ENCODE peak calls at places on chromosomes 6 and 20, in six cellular contexts. One of them, this sample, is unnamed.

GRCh38 chr20:47534405-47534804 is 32.7 kb downstream of the NCOA3 start:
- DNase-seq in prostate gland: no peak
- DNase-seq in HCT116: no peak
- DNase-seq in heart left ventricle: no peak
- DNase-seq in A549: no peak
- DNase-seq in transverse colon: no peak
- DNase-seq in this sample: no peak

GRCh38 chr20:37907677-37908397 is 4.9 kb downstream of the VSTM2L start:
- DNase-seq in transverse colon: no peak
- DNase-seq in HCT116: no peak
- DNase-seq in A549: peak
- DNase-seq in prostate gland: no peak
- DNase-seq in heart left ventricle: no peak
- DNase-seq in this sample: no peak

GRCh38 chr6:196543-196942 is 95.7 kb upstream of the DUSP22 start:
- DNase-seq in A549: no peak
- DNase-seq in prostate gland: no peak
- DNase-seq in HCT116: no peak
- DNase-seq in transverse colon: no peak
- DNase-seq in heart left ventricle: no peak
- DNase-seq in this sample: no peak

GRCh38 chr6:32239462-32239861 is 15.6 kb upstream of the NOTCH4 start:
- DNase-seq in heart left ventricle: no peak
- DNase-seq in A549: no peak
- DNase-seq in transverse colon: no peak
- DNase-seq in prostate gland: no peak
- DNase-seq in HCT116: no peak
- DNase-seq in this sample: no peak

GRCh38 chr6:113903666-113904330 is 46.7 kb downstream of the MARCKS start:
- DNase-seq in A549: no peak
- DNase-seq in prostate gland: peak
- DNase-seq in HCT116: no peak
- DNase-seq in transverse colon: peak
- DNase-seq in heart left ventricle: peak
- DNase-seq in this sample: no peak

GRCh38 chr20:5862703-5863039 is 87.7 kb downstream of the TRMT6 start:
- DNase-seq in HCT116: no peak
- DNase-seq in A549: no peak
- DNase-seq in transverse colon: no peak
- DNase-seq in heart left ventricle: no peak
- DNase-seq in prostate gland: no peak
- DNase-seq in this sample: no peak

GRCh38 chr20:25282796-25283195 is 34.9 kb downstream of the PYGB start:
- DNase-seq in heart left ventricle: peak
- DNase-seq in prostate gland: no peak
- DNase-seq in HCT116: no peak
- DNase-seq in A549: no peak
- DNase-seq in transverse colon: peak
- DNase-seq in this sample: no peak

GRCh38 chr6:124955108-124955851 is 7.0 kb upstream of the RNF217 start:
- DNase-seq in A549: no peak
- DNase-seq in HCT116: no peak
- DNase-seq in transverse colon: no peak
- DNase-seq in prostate gland: no peak
- DNase-seq in heart left ventricle: no peak
- DNase-seq in this sample: no peak

GRCh38 chr6:37695857-37696219 is 1.8 kb downstream of the MDGA1 start:
- DNase-seq in heart left ventricle: no peak
- DNase-seq in prostate gland: no peak
- DNase-seq in HCT116: no peak
- DNase-seq in transverse colon: no peak
- DNase-seq in A549: no peak
- DNase-seq in this sample: no peak

GRCh38 chr6:98636941-98637340 is 197.4 kb upstream of the POU3F2 start:
- DNase-seq in prostate gland: no peak
- DNase-seq in heart left ventricle: no peak
- DNase-seq in HCT116: no peak
- DNase-seq in A549: no peak
- DNase-seq in transverse colon: no peak
- DNase-seq in this sample: no peak

GRCh38 chr20:30610044-30610693 is 647.3 kb upstream of the DEFB115 start:
- DNase-seq in A549: no peak
- DNase-seq in transverse colon: no peak
- DNase-seq in heart left ventricle: no peak
- DNase-seq in prostate gland: no peak
- DNase-seq in HCT116: no peak
- DNase-seq in this sample: no peak

GRCh38 chr6:106377061-106377540 is 16.6 kb downstream of the CRYBG1 start:
- DNase-seq in transverse colon: no peak
- DNase-seq in heart left ventricle: no peak
- DNase-seq in prostate gland: no peak
- DNase-seq in HCT116: no peak
- DNase-seq in A549: no peak
- DNase-seq in this sample: no peak

GRCh38 chr6:42451146-42451594 is 556 bp downstream of the TRERF1 start:
- DNase-seq in A549: no peak
- DNase-seq in heart left ventricle: no peak
- DNase-seq in prostate gland: no peak
- DNase-seq in HCT116: no peak
- DNase-seq in transverse colon: no peak
- DNase-seq in this sample: peak

GRCh38 chr6:109008951-109009760 is 85.5 kb downstream of the SESN1 start:
- DNase-seq in A549: peak
- DNase-seq in transverse colon: peak
- DNase-seq in heart left ventricle: peak
- DNase-seq in HCT116: peak
- DNase-seq in prostate gland: peak
- DNase-seq in this sample: no peak
- TF ChIP-seq POLR2A in A549: peak
- TF ChIP-seq POLR2A in transverse colon: no peak
- TF ChIP-seq POLR2A in heart left ventricle: peak
- TF ChIP-seq POLR2A in HCT116: peak
- TF ChIP-seq POLR2A in prostate gland: peak
- TF ChIP-seq POLR2A in this sample: peak

GRCh38 chr6:33419580-33420492 is at the start of gene SYNGAP1:
- DNase-seq in HCT116: no peak
- DNase-seq in transverse colon: peak
- DNase-seq in prostate gland: no peak
- DNase-seq in A549: no peak
- DNase-seq in heart left ventricle: peak
- DNase-seq in this sample: no peak
- TF ChIP-seq POLR2A in HCT116: no peak
- TF ChIP-seq POLR2A in transverse colon: no peak
- TF ChIP-seq POLR2A in prostate gland: no peak
- TF ChIP-seq POLR2A in A549: no peak
- TF ChIP-seq POLR2A in heart left ventricle: peak
- TF ChIP-seq POLR2A in this sample: peak

GRCh38 chr20:62139636-62140035 is 3.6 kb downstream of the PSMA7 start:
- DNase-seq in prostate gland: no peak
- DNase-seq in transverse colon: no peak
- DNase-seq in A549: no peak
- DNase-seq in HCT116: no peak
- DNase-seq in heart left ventricle: no peak
- DNase-seq in this sample: no peak

GRCh38 chr20:62137478-62138203 is 5.6 kb downstream of the PSMA7 start:
- DNase-seq in A549: no peak
- DNase-seq in HCT116: no peak
- DNase-seq in transverse colon: no peak
- DNase-seq in prostate gland: no peak
- DNase-seq in heart left ventricle: no peak
- DNase-seq in this sample: no peak

GRCh38 chr20:62138912-62139311 is 4.3 kb downstream of the PSMA7 start:
- DNase-seq in heart left ventricle: no peak
- DNase-seq in transverse colon: no peak
- DNase-seq in HCT116: no peak
- DNase-seq in A549: no peak
- DNase-seq in prostate gland: no peak
- DNase-seq in this sample: no peak

GRCh38 chr20:62137092-62137384 is 6.2 kb downstream of the PSMA7 start:
- DNase-seq in transverse colon: no peak
- DNase-seq in heart left ventricle: no peak
- DNase-seq in HCT116: no peak
- DNase-seq in A549: no peak
- DNase-seq in prostate gland: no peak
- DNase-seq in this sample: no peak

GRCh38 chr20:62138204-62138543 is 5.0 kb downstream of the PSMA7 start:
- DNase-seq in heart left ventricle: no peak
- DNase-seq in A549: no peak
- DNase-seq in transverse colon: no peak
- DNase-seq in HCT116: no peak
- DNase-seq in prostate gland: no peak
- DNase-seq in this sample: no peak
- TF ChIP-seq POLR2A in heart left ventricle: no peak
- TF ChIP-seq POLR2A in A549: no peak
- TF ChIP-seq POLR2A in transverse colon: no peak
- TF ChIP-seq POLR2A in HCT116: no peak
- TF ChIP-seq POLR2A in prostate gland: no peak
- TF ChIP-seq POLR2A in this sample: no peak

DNA sequence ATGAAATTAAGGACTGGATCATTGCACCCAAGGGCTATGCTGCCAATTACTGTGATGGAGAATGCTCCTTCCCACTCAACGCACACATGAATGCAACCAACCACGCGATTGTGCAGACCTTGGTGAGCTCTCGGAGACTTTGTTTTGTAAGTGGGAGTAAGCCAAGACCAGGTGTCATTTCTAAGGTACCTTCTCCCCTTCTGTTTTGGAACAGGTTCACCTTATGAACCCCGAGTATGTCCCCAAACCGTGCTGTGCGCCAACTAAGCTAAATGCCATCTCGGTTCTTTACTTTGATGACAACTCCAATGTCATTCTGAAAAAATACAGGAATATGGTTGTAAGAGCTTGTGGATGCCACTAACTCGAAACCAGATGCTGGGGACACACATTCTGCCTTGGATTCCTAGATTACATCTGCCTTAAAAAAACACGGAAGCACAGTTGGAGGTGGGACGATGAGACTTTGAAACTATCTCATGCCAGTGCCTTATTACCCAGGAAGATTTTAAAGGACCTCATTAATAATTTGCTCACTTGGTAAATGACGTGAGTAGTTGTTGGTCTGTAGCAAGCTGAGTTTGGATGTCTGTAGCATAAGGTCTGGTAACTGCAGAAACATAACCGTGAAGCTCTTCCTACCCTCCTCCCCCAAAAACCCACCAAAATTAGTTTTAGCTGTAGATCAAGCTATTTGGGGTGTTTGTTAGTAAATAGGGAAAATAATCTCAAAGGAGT is 30.4 kb downstream of the TXNDC5 start:
- DNase-seq in A549: no peak
- DNase-seq in heart left ventricle: no peak
- DNase-seq in prostate gland: no peak
- DNase-seq in HCT116: no peak
- DNase-seq in transverse colon: no peak
- DNase-seq in this sample: no peak
- TF ChIP-seq POLR2A in A549: no peak
- TF ChIP-seq POLR2A in heart left ventricle: no peak
- TF ChIP-seq POLR2A in prostate gland: no peak
- TF ChIP-seq POLR2A in HCT116: no peak
- TF ChIP-seq POLR2A in transverse colon: no peak
- TF ChIP-seq POLR2A in this sample: no peak

GRCh38 chr20:33679758-33680485 is 5.7 kb upstream of the NECAB3 start:
- DNase-seq in HCT116: no peak
- DNase-seq in transverse colon: no peak
- DNase-seq in heart left ventricle: no peak
- DNase-seq in prostate gland: no peak
- DNase-seq in A549: no peak
- DNase-seq in this sample: no peak
- TF ChIP-seq POLR2A in HCT116: no peak
- TF ChIP-seq POLR2A in transverse colon: no peak
- TF ChIP-seq POLR2A in heart left ventricle: no peak
- TF ChIP-seq POLR2A in prostate gland: no peak
- TF ChIP-seq POLR2A in A549: no peak
- TF ChIP-seq POLR2A in this sample: no peak

GRCh38 chr6:10694302-10695085 is at the start of the genes C6orf52 and PAK1IP1:
- DNase-seq in heart left ventricle: peak
- DNase-seq in transverse colon: peak
- DNase-seq in HCT116: peak
- DNase-seq in A549: peak
- DNase-seq in prostate gland: peak
- DNase-seq in this sample: peak
- TF ChIP-seq POLR2A in heart left ventricle: peak
- TF ChIP-seq POLR2A in transverse colon: peak
- TF ChIP-seq POLR2A in HCT116: peak
- TF ChIP-seq POLR2A in A549: peak
- TF ChIP-seq POLR2A in prostate gland: peak
- TF ChIP-seq POLR2A in this sample: no peak

GRCh38 chr6:43516367-43516696 is 394 bp downstream of the YIPF3 start:
- DNase-seq in heart left ventricle: no peak
- DNase-seq in prostate gland: no peak
- DNase-seq in HCT116: no peak
- DNase-seq in transverse colon: no peak
- DNase-seq in A549: no peak
- DNase-seq in this sample: no peak

GRCh38 chr6:43515808-43516207 is 918 bp downstream of the YIPF3 start:
- DNase-seq in HCT116: no peak
- DNase-seq in heart left ventricle: no peak
- DNase-seq in prostate gland: no peak
- DNase-seq in transverse colon: no peak
- DNase-seq in A549: no peak
- DNase-seq in this sample: no peak

GRCh38 chr6:43517503-43518357 is 841 bp downstream of the POLR1C start:
- DNase-seq in prostate gland: no peak
- DNase-seq in A549: no peak
- DNase-seq in HCT116: no peak
- DNase-seq in heart left ventricle: no peak
- DNase-seq in transverse colon: no peak
- DNase-seq in this sample: no peak

GRCh38 chr6:43520097-43520496 is 3.2 kb downstream of the POLR1C start:
- DNase-seq in transverse colon: no peak
- DNase-seq in heart left ventricle: no peak
- DNase-seq in HCT116: no peak
- DNase-seq in A549: no peak
- DNase-seq in prostate gland: no peak
- DNase-seq in this sample: no peak

DNA sequence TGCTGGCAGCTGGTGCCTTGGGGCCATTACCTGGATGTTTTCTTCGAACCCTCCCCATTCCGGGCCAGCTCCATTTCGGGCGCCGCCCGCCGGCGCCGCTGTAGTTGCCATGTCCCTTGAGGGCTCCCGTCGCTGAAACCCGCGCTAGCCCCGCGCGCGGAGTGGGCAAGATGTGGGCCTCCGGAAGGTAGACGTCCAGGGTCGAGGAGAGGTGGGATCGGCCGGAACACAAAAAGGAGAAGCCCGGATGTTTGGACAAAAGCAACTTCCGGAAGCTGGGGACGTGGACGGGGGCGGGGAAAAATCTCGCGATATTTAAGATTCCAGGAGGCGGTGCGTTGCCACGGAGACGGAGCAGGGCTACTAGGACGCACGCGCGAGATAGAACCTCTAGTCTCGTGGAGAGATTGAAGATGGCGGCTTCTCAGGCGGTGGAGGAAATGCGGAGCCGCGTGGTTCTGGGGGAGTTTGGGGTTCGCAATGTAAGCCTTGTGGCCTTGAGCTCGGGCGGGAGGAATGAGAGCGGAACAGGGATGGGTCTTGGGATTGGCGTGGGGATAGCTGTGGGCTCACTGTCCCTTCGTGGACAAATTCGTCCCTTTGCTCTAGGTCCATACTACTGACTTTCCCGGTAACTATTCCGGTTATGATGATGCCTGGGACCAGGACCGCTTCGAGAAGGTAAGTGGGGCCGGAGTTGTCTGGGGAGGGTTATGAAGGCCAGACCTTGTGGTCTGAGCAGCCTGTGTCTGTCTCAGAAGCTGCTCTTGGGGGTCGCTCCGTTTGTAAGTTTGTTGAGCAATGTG is at the start of the genes POLR1C and YIPF3:
- DNase-seq in prostate gland: peak
- DNase-seq in A549: peak
- DNase-seq in heart left ventricle: peak
- DNase-seq in HCT116: peak
- DNase-seq in transverse colon: peak
- DNase-seq in this sample: no peak
- TF ChIP-seq POLR2A in prostate gland: no peak
- TF ChIP-seq POLR2A in A549: peak
- TF ChIP-seq POLR2A in heart left ventricle: peak
- TF ChIP-seq POLR2A in HCT116: peak
- TF ChIP-seq POLR2A in transverse colon: peak
- TF ChIP-seq POLR2A in this sample: peak

This sample was measured in vagina.